ENCODE peak calls at places on chromosome 18, in nine cellular contexts. H is right cardiac atrium; A is psoas muscle; P is EL; K is stimulated activated naive B cell treated with anti-CD40 and anti-IgM and Interleukin-4, amounts not matched to agents 10 μg/mL and 1 μg/mL and 100 μg/mL, for 72 hours; F is memory B cell; N is stimulated activated CD8-positive, alpha-beta memory T cell treated with anti-CD3 and anti-CD28 coated beads, Interleukin-15, amount 100 ng/mL, for 1 hour; G is B cell; Q is AG20443. R is an unnamed sample.

GRCh38 chr18:7168408-7168807 is 50.8 kb upstream of the LAMA1 start:
- DNase-seq in H (no peak), A (no peak), P (no peak), K (no peak), F (no peak), N (no peak), G (no peak), Q (no peak), R (no peak)

GRCh38 chr18:65458871-65459270 is 291.9 kb upstream of the CDH7 start:
- DNase-seq in H (no peak), A (no peak), P (no peak), K (no peak), F (no peak), N (no peak), G (no peak), Q (no peak), R (no peak)

GRCh38 chr18:74499633-74500032 is 3.5 kb downstream of the CNDP2 start:
- DNase-seq in H (peak; percentile 89), A (peak; percentile 83), P (peak; percentile 69), K (no peak), F (peak; percentile 14), N (no peak), G (peak; percentile 53), Q (peak; percentile 71), R (peak; percentile 61)

GRCh38 chr18:21146016-21146415 is 34.4 kb upstream of the ROCK1 start:
- DNase-seq in H (no peak), A (no peak), P (no peak), K (no peak), F (no peak), N (no peak), G (no peak), Q (no peak), R (no peak)

GRCh38 chr18:49565656-49566055 is 3.8 kb downstream of the LIPG start:
- DNase-seq in H (peak; percentile 67), A (no peak), P (no peak), K (no peak), F (no peak), N (no peak), G (no peak), Q (peak; percentile 49), R (no peak)

GRCh38 chr18:31624892-31625640 is 33.4 kb downstream of the TTR start:
- DNase-seq in H (no peak), A (no peak), P (no peak), K (no peak), F (no peak), N (no peak), G (no peak), Q (no peak), R (no peak)

GRCh38 chr18:58125183-58125582 is 81.2 kb downstream of the NEDD4L start:
- DNase-seq in H (no peak), A (no peak), P (no peak), K (no peak), F (no peak), N (no peak), G (no peak), Q (no peak), R (no peak)

GRCh38 chr18:21820811-21821143 is 80.2 kb downstream of the MIB1 start:
- DNase-seq in H (no peak), A (no peak), P (no peak), K (no peak), F (no peak), N (no peak), G (no peak), Q (no peak), R (no peak)

GRCh38 chr18:44594779-44595467 is 85.8 kb upstream of the SETBP1 start:
- DNase-seq in H (no peak), A (no peak), P (peak; percentile 85), K (no peak), F (no peak), N (no peak), G (no peak), Q (peak; percentile 52), R (no peak)

GRCh38 chr18:22710628-22711380 is 222.3 kb upstream of the RBBP8 start:
- DNase-seq in H (peak; percentile 77), A (no peak), P (peak; percentile 35), K (no peak), F (no peak), N (no peak), G (no peak), Q (peak; percentile 69), R (no peak)

GRCh38 chr18:48749768-48750167 is 201.0 kb downstream of the SMAD7 start:
- DNase-seq in H (peak; percentile 93), A (peak; percentile 82), P (peak; percentile 49), K (no peak), F (no peak), N (no peak), G (no peak), Q (peak; percentile 91), R (no peak)

GRCh38 chr18:13310286-13310685 is 91.7 kb downstream of the LDLRAD4 start:
- DNase-seq in H (no peak), A (no peak), P (no peak), K (no peak), F (no peak), N (no peak), G (no peak), Q (no peak), R (no peak)

GRCh38 chr18:63421514-63421913 is 762 bp downstream of the VPS4B start:
- DNase-seq in H (no peak), A (no peak), P (no peak), K (no peak), F (no peak), N (no peak), G (no peak), Q (peak; percentile 16), R (peak; percentile 2)

R was measured in OCI-LY7.